ENCODE peak calls at places on chromosomes 5 and 9, in six cellular contexts. One of them, this sample, is unnamed.

GRCh38 chr5:113487779-113488644 is at the start of gene MCC:
- DNase-seq in GM10248: peak; percentile 32
- DNase-seq in NCI-H1436: peak; percentile 41
- DNase-seq in B cell: peak; percentile 30
- DNase-seq in endothelial cell: peak; percentile 78
- DNase-seq in HFF-Myc: peak; percentile 48
- DNase-seq in this sample: peak; percentile 35

GRCh38 chr9:123866497-123866896 is 63.4 kb downstream of the DENND1A start:
- DNase-seq in B cell: no peak
- DNase-seq in GM10248: no peak
- DNase-seq in HFF-Myc: no peak
- DNase-seq in NCI-H1436: no peak
- DNase-seq in endothelial cell: no peak
- DNase-seq in this sample: no peak

GRCh38 chr5:126971455-126972019 is 58.8 kb downstream of the MARCHF3 start:
- DNase-seq in GM10248: no peak
- DNase-seq in HFF-Myc: no peak
- DNase-seq in endothelial cell: no peak
- DNase-seq in NCI-H1436: no peak
- DNase-seq in B cell: no peak
- DNase-seq in this sample: no peak

GRCh38 chr9:127979333-127980055 is 1.3 kb downstream of the EEIG1 start:
- DNase-seq in B cell: peak; percentile 67
- DNase-seq in HFF-Myc: no peak
- DNase-seq in GM10248: peak; percentile 67
- DNase-seq in NCI-H1436: no peak
- DNase-seq in endothelial cell: no peak
- DNase-seq in this sample: no peak

GRCh38 chr9:110799396-110799795 is 130.8 kb downstream of the MUSK start:
- DNase-seq in B cell: no peak
- DNase-seq in endothelial cell: no peak
- DNase-seq in GM10248: no peak
- DNase-seq in HFF-Myc: no peak
- DNase-seq in NCI-H1436: no peak
- DNase-seq in this sample: no peak

GRCh38 chr9:125436613-125437443 is 175.2 kb downstream of the GAPVD1 start:
- DNase-seq in NCI-H1436: no peak
- DNase-seq in GM10248: no peak
- DNase-seq in endothelial cell: no peak
- DNase-seq in HFF-Myc: no peak
- DNase-seq in B cell: peak; percentile 28
- DNase-seq in this sample: no peak

GRCh38 chr9:16515207-16515606 is 355.3 kb downstream of the BNC2 start:
- DNase-seq in NCI-H1436: no peak
- DNase-seq in endothelial cell: no peak
- DNase-seq in GM10248: no peak
- DNase-seq in B cell: no peak
- DNase-seq in HFF-Myc: no peak
- DNase-seq in this sample: no peak

GRCh38 chr5:59829922-59830321 is 63.6 kb downstream of the PDE4D start:
- DNase-seq in B cell: no peak
- DNase-seq in GM10248: no peak
- DNase-seq in NCI-H1436: no peak
- DNase-seq in HFF-Myc: no peak
- DNase-seq in endothelial cell: no peak
- DNase-seq in this sample: no peak

GRCh38 chr5:37391591-37391990 is 12.5 kb downstream of the WDR70 start:
- DNase-seq in B cell: no peak
- DNase-seq in NCI-H1436: no peak
- DNase-seq in GM10248: no peak
- DNase-seq in HFF-Myc: no peak
- DNase-seq in endothelial cell: no peak
- DNase-seq in this sample: no peak

GRCh38 chr9:36317766-36318165 is 59.5 kb upstream of the GNE start:
- DNase-seq in HFF-Myc: no peak
- DNase-seq in GM10248: no peak
- DNase-seq in endothelial cell: no peak
- DNase-seq in B cell: no peak
- DNase-seq in NCI-H1436: no peak
- DNase-seq in this sample: peak; percentile 92

GRCh38 chr5:132961887-132962286 is 1.5 kb downstream of the AFF4 start:
- DNase-seq in GM10248: no peak
- DNase-seq in B cell: no peak
- DNase-seq in HFF-Myc: no peak
- DNase-seq in endothelial cell: no peak
- DNase-seq in NCI-H1436: no peak
- DNase-seq in this sample: no peak

GRCh38 chr5:60520451-60521210 is 179.3 kb downstream of the DEPDC1B start:
- DNase-seq in B cell: no peak
- DNase-seq in NCI-H1436: no peak
- DNase-seq in GM10248: no peak
- DNase-seq in endothelial cell: no peak
- DNase-seq in HFF-Myc: no peak
- DNase-seq in this sample: no peak

GRCh38 chr9:108708448-108708847 is 147.3 kb downstream of the ACTL7B start:
- DNase-seq in endothelial cell: no peak
- DNase-seq in NCI-H1436: no peak
- DNase-seq in GM10248: no peak
- DNase-seq in B cell: no peak
- DNase-seq in HFF-Myc: no peak
- DNase-seq in this sample: no peak

GRCh38 chr5:150497274-150497988 is 10.5 kb upstream of the NDST1 start:
- DNase-seq in GM10248: no peak
- DNase-seq in HFF-Myc: peak; percentile 82
- DNase-seq in B cell: no peak
- DNase-seq in NCI-H1436: no peak
- DNase-seq in endothelial cell: no peak
- DNase-seq in this sample: peak; percentile 76

GRCh38 chr5:173917788-173918786 is 29.9 kb downstream of the CPEB4 start:
- DNase-seq in endothelial cell: peak; percentile 30
- DNase-seq in B cell: peak; percentile 80
- DNase-seq in GM10248: peak; percentile 73
- DNase-seq in NCI-H1436: peak; percentile 37
- DNase-seq in HFF-Myc: peak; percentile 77
- DNase-seq in this sample: peak; percentile 59